ENCODE peak calls at places on chromosomes 12 and 14, in seven cellular contexts. H is astrocyte of the spinal cord; I is RPMI7951; Y is germinal center; E is NCI-H82; S is stimulated activated CD4-positive, alpha-beta T cell treated with anti-CD3 and anti-CD28 coated beads, Interleukin-15, amount 100 ng/mL, for 1 hour; L is NCI-H510A treated with DMSO at 0.1 percent for 48 hours. T is an unnamed sample.

GRCh38 chr14:90416649-90417237 is 19.9 kb downstream of the CALM1 start:
- DNase-seq in H (no peak), I (no peak), S (no peak), L (no peak), E (peak; percentile 21), Y (no peak), T (no peak)

GRCh38 chr14:73720636-73721035 is 6.5 kb upstream of the PNMA1 start:
- DNase-seq in L (no peak), I (no peak), Y (no peak), H (no peak), S (no peak), E (no peak), T (no peak)

GRCh38 chr12:58925111-58925732 is 4.9 kb upstream of the LRIG3 start:
- DNase-seq in H (no peak), Y (no peak), I (no peak), L (no peak), S (no peak), E (no peak), T (peak; percentile 65)

GRCh38 chr14:100427166-100427565 is 104.0 kb downstream of the SLC25A47 start:
- DNase-seq in S (no peak), L (no peak), I (no peak), H (no peak), Y (no peak), E (no peak), T (no peak)

GRCh38 chr12:82461851-82462250 is 103.5 kb downstream of the METTL25 start:
- DNase-seq in I (no peak), Y (no peak), S (no peak), H (no peak), E (no peak), L (no peak), T (no peak)

GRCh38 chr12:122064780-122065588 is 13.6 kb upstream of the MLXIP start:
- DNase-seq in E (peak; percentile 84), S (no peak), I (peak; percentile 82), Y (no peak), H (peak; percentile 82), L (peak; percentile 85), T (peak; percentile 88)

GRCh38 chr14:21070610-21071224 is 613 bp downstream of the ARHGEF40 start:
- DNase-seq in Y (peak; percentile 26), S (no peak), H (peak; percentile 67), I (peak; percentile 70), E (peak; percentile 49), L (peak; percentile 28), T (peak; percentile 55)

GRCh38 chr14:60640859-60641721 is 8.2 kb downstream of the SIX1 start:
- DNase-seq in I (no peak), L (peak; percentile 22), H (no peak), S (no peak), E (no peak), Y (no peak), T (no peak)

GRCh38 chr12:1318327-1319031 is 275.9 kb downstream of the FBXL14 start:
- DNase-seq in L (peak; percentile 82), H (peak; percentile 67), E (peak; percentile 33), S (no peak), Y (no peak), I (peak; percentile 13), T (peak; percentile 31)

GRCh38 chr12:111409403-111410228 is 3.9 kb downstream of the SH2B3 start:
- DNase-seq in S (no peak), H (peak; percentile 90), Y (no peak), E (no peak), L (no peak), I (peak; percentile 99), T (peak; percentile 89)

GRCh38 chr14:45065540-45065939 is 18.4 kb upstream of the PRPF39 start:
- DNase-seq in I (no peak), L (no peak), S (no peak), E (no peak), H (no peak), Y (no peak), T (peak; percentile 20)

GRCh38 chr12:101607894-101608293 is 13.1 kb downstream of the MYBPC1 start:
- DNase-seq in I (no peak), H (no peak), E (no peak), S (no peak), L (no peak), Y (no peak), T (no peak)

GRCh38 chr12:65566776-65567175 is 257.5 kb upstream of the HMGA2 start:
- DNase-seq in I (no peak), E (no peak), Y (no peak), H (peak; percentile 63), S (no peak), L (no peak), T (peak; percentile 34)